ENCODE peak calls at places on chromosomes 11 and 22, in eight cellular contexts. X, F, U, T, C, N, W and S are unnamed samples.

GRCh38 chr11:120228794-120229384 is 11.1 kb upstream of the POU2F3 start:
- DNase-seq in X (no peak), F (no peak), U (no peak), T (no peak), C (no peak), N (no peak), W (no peak), S (no peak)

GRCh38 chr22:17817511-17818065 is 43.3 kb upstream of the BID start:
- DNase-seq in X (no peak), F (no peak), U (no peak), T (no peak), C (no peak), N (no peak), W (no peak), S (no peak)

GRCh38 chr11:8277691-8278090 is 14.0 kb upstream of the LMO1 start:
- DNase-seq in X (no peak), F (no peak), U (no peak), T (peak), C (no peak), N (no peak), W (peak), S (peak)

GRCh38 chr22:39303358-39303757 is 16.1 kb downstream of the RPL3 start:
- DNase-seq in X (no peak), F (no peak), U (peak), T (no peak), C (no peak), N (no peak), W (no peak), S (no peak)

GRCh38 chr11:11478687-11479086 is 125.6 kb upstream of the CSNK2A3 start:
- DNase-seq in X (no peak), F (no peak), U (no peak), T (no peak), C (no peak), N (no peak), W (no peak), S (no peak)

GRCh38 chr11:47186076-47186936 is at the start of gene PACSIN3:
- DNase-seq in X (peak), F (no peak), U (peak), T (peak), C (peak), N (peak), W (peak), S (peak)

GRCh38 chr11:133939558-133939957 is 17.2 kb downstream of the IGSF9B start:
- DNase-seq in X (no peak), F (no peak), U (no peak), T (no peak), C (no peak), N (no peak), W (no peak), S (no peak)

GRCh38 chr22:26325641-26326040 is 103.4 kb upstream of the ASPHD2 start:
- DNase-seq in X (no peak), F (no peak), U (no peak), T (no peak), C (no peak), N (no peak), W (no peak), S (no peak)

GRCh38 chr11:102047305-102047924 is at the start of gene CFAP300:
- DNase-seq in X (peak), F (peak), U (no peak), T (peak), C (peak), N (peak), W (peak), S (peak)

GRCh38 chr11:71342116-71342515 is 89.7 kb upstream of the SHANK2 start:
- DNase-seq in X (no peak), F (no peak), U (no peak), T (peak), C (no peak), N (no peak), W (no peak), S (peak)

GRCh38 chr11:128450882-128451647 is 136.3 kb downstream of the ETS1 start:
- DNase-seq in X (peak), F (no peak), U (no peak), T (no peak), C (no peak), N (no peak), W (no peak), S (no peak)

GRCh38 chr11:128448981-128449713 is 138.2 kb downstream of the ETS1 start:
- DNase-seq in X (no peak), F (no peak), U (no peak), T (no peak), C (no peak), N (no peak), W (no peak), S (no peak)

GRCh38 chr11:128453444-128454336 is 133.7 kb downstream of the ETS1 start:
- DNase-seq in X (peak), F (peak), U (no peak), T (no peak), C (peak), N (peak), W (peak), S (no peak)

GRCh38 chr11:128448487-128448886 is 138.9 kb downstream of the ETS1 start:
- DNase-seq in X (no peak), F (no peak), U (peak), T (no peak), C (peak), N (peak), W (peak), S (no peak)

DNA sequence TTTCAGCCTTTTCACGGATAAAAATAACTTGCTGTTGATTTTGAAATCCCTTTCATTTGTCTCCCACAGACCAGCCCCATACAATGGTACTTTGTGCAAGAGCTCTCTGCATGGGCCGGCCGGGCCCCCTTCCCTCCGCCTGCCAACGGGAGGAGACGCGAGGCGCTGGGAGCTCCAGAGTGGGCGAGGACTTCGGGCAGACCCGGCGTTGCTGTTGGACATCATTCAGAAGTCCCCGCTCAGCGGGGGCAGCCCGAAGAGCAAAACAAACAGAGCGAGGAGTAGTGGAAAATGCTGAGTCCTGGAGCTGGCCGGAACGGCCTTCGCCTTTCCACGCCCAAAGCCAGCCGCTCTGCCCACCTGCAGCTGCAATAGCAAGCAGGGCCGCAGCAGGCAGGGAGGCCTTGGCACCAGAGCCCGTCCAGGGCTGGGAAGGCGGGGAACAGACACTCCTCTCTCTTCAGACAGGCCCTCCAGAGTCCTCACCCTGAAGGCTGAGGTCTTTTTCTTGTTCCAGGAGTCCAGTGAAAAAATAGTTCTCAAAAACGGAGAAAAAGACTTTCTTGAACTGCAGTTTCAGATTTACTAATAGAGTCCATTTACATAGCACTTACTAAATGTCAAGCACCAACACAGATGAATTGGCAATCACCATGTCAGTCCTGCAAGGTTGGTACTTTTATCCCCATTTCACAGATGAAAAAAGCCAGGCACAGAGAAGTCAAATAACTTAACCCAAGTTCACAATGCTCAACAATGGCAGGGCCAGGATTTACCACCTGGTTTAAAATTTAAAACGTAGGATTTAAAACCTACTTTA is 135.5 kb downstream of the ETS1 start:
- DNase-seq in X (peak), F (peak), U (peak), T (peak), C (peak), N (peak), W (peak), S (peak)
- TF ChIP-seq CTCF in X (no peak), F (no peak), U (no peak), T (no peak), C (no peak), N (no peak), W (no peak), S (no peak)

GRCh38 chr11:115421338-115422012 is 82.7 kb downstream of the CADM1 start:
- DNase-seq in X (no peak), F (no peak), U (no peak), T (no peak), C (no peak), N (no peak), W (no peak), S (no peak)
- H3K4me3 ChIP-seq in X (no peak), F (no peak), U (no peak), T (no peak), C (no peak), N (no peak), W (no peak), S (no peak)

GRCh38 chr22:46051646-46052045 is 74.7 kb upstream of the WNT7B start:
- DNase-seq in X (peak), F (peak), U (no peak), T (peak), C (peak), N (peak), W (peak), S (peak)
- H3K27ac ChIP-seq in X (peak), F (peak), U (no peak), T (peak), C (peak), N (peak), W (peak), S (peak)

GRCh38 chr11:130145975-130146776 is 13.4 kb upstream of the ST14 start:
- DNase-seq in X (no peak), F (no peak), U (peak), T (peak), C (peak), N (peak), W (peak), S (no peak)
- TF ChIP-seq CTCF in X (no peak), F (no peak), U (peak), T (peak), C (no peak), N (peak), W (no peak), S (no peak)

DNA sequence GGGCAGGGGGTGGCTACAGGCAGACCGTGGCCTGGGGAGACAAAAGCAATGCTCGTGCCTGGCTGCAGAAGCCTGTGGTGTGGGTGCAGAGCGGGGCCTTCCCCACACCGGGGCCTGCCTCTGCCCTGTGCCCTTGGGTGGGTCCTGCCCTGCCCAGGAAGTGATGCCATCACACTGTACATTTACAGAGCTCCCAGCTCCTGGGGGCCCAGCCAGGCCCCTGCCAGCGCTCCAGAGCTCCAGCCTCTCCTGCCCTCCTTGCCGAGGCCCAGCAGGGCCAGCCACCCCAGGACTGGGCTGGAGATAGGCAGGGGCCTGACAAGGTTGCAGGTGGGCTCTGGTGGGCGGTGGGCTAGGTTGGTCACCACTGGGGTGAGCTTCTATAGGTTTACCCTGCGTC is 40.2 kb downstream of the MUC5B start:
- DNase-seq in X (no peak), F (no peak), U (peak), T (no peak), C (no peak), N (peak), W (no peak), S (peak)
- H3K4me3 ChIP-seq in X (peak), F (no peak), U (peak), T (peak), C (peak), N (no peak), W (no peak), S (no peak)

GRCh38 chr22:25013634-25014033 is 61.1 kb downstream of the KIAA1671 start:
- DNase-seq in X (no peak), F (no peak), U (no peak), T (no peak), C (no peak), N (peak), W (no peak), S (no peak)
- H3K27ac ChIP-seq in X (no peak), F (peak), U (no peak), T (peak), C (no peak), N (peak), W (no peak), S (peak)